ENCODE peak calls at places on chromosomes 11 and 22, in nine cellular contexts. One of them, this sample, is unnamed.

GRCh38 chr22:28013611-28014010 is 94.6 kb upstream of the PITPNB start:
- DNase-seq in Kasumi-1: no peak
- DNase-seq in posterior cingulate gyrus: peak; percentile 59
- DNase-seq in dorsolateral prefrontal cortex: no peak
- DNase-seq in activated naive CD4-positive, alpha-beta T cell treated with Interleukin-2 at 50 U/mL for 16 hours: no peak
- DNase-seq in cardiac fibroblast: no peak
- DNase-seq in NCI-H146: no peak
- DNase-seq in SK-MEL-5: no peak
- DNase-seq in GM20000: no peak
- DNase-seq in this sample: no peak

GRCh38 chr11:117678651-117679407 is 118.2 kb downstream of the DSCAML1 start:
- DNase-seq in activated naive CD4-positive, alpha-beta T cell treated with Interleukin-2 at 50 U/mL for 16 hours: no peak
- DNase-seq in GM20000: no peak
- DNase-seq in dorsolateral prefrontal cortex: peak; percentile 62
- DNase-seq in posterior cingulate gyrus: peak; percentile 94
- DNase-seq in SK-MEL-5: no peak
- DNase-seq in NCI-H146: no peak
- DNase-seq in Kasumi-1: no peak
- DNase-seq in cardiac fibroblast: no peak
- DNase-seq in this sample: no peak

GRCh38 chr22:48826546-48826945 is 1001.1 kb downstream of the BRD1 start:
- DNase-seq in Kasumi-1: no peak
- DNase-seq in SK-MEL-5: no peak
- DNase-seq in cardiac fibroblast: no peak
- DNase-seq in posterior cingulate gyrus: peak; percentile 62
- DNase-seq in GM20000: no peak
- DNase-seq in dorsolateral prefrontal cortex: no peak
- DNase-seq in NCI-H146: peak; percentile 28
- DNase-seq in activated naive CD4-positive, alpha-beta T cell treated with Interleukin-2 at 50 U/mL for 16 hours: no peak
- DNase-seq in this sample: no peak

GRCh38 chr22:44304354-44304753 is 8.4 kb downstream of the SHISAL1 start:
- DNase-seq in GM20000: no peak
- DNase-seq in cardiac fibroblast: peak; percentile 18
- DNase-seq in posterior cingulate gyrus: no peak
- DNase-seq in NCI-H146: no peak
- DNase-seq in SK-MEL-5: peak; percentile 51
- DNase-seq in activated naive CD4-positive, alpha-beta T cell treated with Interleukin-2 at 50 U/mL for 16 hours: no peak
- DNase-seq in Kasumi-1: no peak
- DNase-seq in dorsolateral prefrontal cortex: no peak
- DNase-seq in this sample: no peak

GRCh38 chr22:32971252-32971651 is 86.9 kb downstream of the SYN3 start:
- DNase-seq in GM20000: no peak
- DNase-seq in SK-MEL-5: no peak
- DNase-seq in Kasumi-1: no peak
- DNase-seq in dorsolateral prefrontal cortex: no peak
- DNase-seq in cardiac fibroblast: no peak
- DNase-seq in activated naive CD4-positive, alpha-beta T cell treated with Interleukin-2 at 50 U/mL for 16 hours: no peak
- DNase-seq in posterior cingulate gyrus: no peak
- DNase-seq in NCI-H146: peak; percentile 55
- DNase-seq in this sample: no peak

GRCh38 chr11:73921180-73921579 is 29.6 kb upstream of the DNAJB13 start:
- DNase-seq in SK-MEL-5: no peak
- DNase-seq in NCI-H146: no peak
- DNase-seq in dorsolateral prefrontal cortex: no peak
- DNase-seq in activated naive CD4-positive, alpha-beta T cell treated with Interleukin-2 at 50 U/mL for 16 hours: no peak
- DNase-seq in GM20000: no peak
- DNase-seq in Kasumi-1: no peak
- DNase-seq in cardiac fibroblast: no peak
- DNase-seq in posterior cingulate gyrus: no peak
- DNase-seq in this sample: no peak

GRCh38 chr11:19382131-19382611 is 141.4 kb upstream of the E2F8 start:
- DNase-seq in Kasumi-1: no peak
- DNase-seq in SK-MEL-5: no peak
- DNase-seq in dorsolateral prefrontal cortex: peak; percentile 72
- DNase-seq in GM20000: no peak
- DNase-seq in cardiac fibroblast: peak; percentile 27
- DNase-seq in activated naive CD4-positive, alpha-beta T cell treated with Interleukin-2 at 50 U/mL for 16 hours: no peak
- DNase-seq in posterior cingulate gyrus: peak; percentile 93
- DNase-seq in NCI-H146: no peak
- DNase-seq in this sample: no peak

GRCh38 chr11:79600747-79601146 is 159.9 kb upstream of the TENM4 start:
- DNase-seq in cardiac fibroblast: no peak
- DNase-seq in posterior cingulate gyrus: no peak
- DNase-seq in NCI-H146: no peak
- DNase-seq in activated naive CD4-positive, alpha-beta T cell treated with Interleukin-2 at 50 U/mL for 16 hours: no peak
- DNase-seq in dorsolateral prefrontal cortex: no peak
- DNase-seq in Kasumi-1: no peak
- DNase-seq in GM20000: no peak
- DNase-seq in SK-MEL-5: no peak
- DNase-seq in this sample: no peak

GRCh38 chr22:26561756-26562417 is 28.0 kb downstream of the TPST2 start:
- DNase-seq in cardiac fibroblast: no peak
- DNase-seq in NCI-H146: no peak
- DNase-seq in SK-MEL-5: no peak
- DNase-seq in activated naive CD4-positive, alpha-beta T cell treated with Interleukin-2 at 50 U/mL for 16 hours: no peak
- DNase-seq in posterior cingulate gyrus: peak; percentile 91
- DNase-seq in Kasumi-1: no peak
- DNase-seq in GM20000: no peak
- DNase-seq in dorsolateral prefrontal cortex: peak; percentile 60
- DNase-seq in this sample: no peak

GRCh38 chr11:128342511-128343133 is 244.7 kb downstream of the ETS1 start:
- DNase-seq in dorsolateral prefrontal cortex: no peak
- DNase-seq in posterior cingulate gyrus: peak; percentile 63
- DNase-seq in Kasumi-1: peak; percentile 52
- DNase-seq in SK-MEL-5: no peak
- DNase-seq in activated naive CD4-positive, alpha-beta T cell treated with Interleukin-2 at 50 U/mL for 16 hours: peak; percentile 74
- DNase-seq in NCI-H146: peak; percentile 94
- DNase-seq in cardiac fibroblast: peak; percentile 97
- DNase-seq in GM20000: peak; percentile 35
- DNase-seq in this sample: no peak

GRCh38 chr11:116963813-116964212 is 126.4 kb upstream of the APOA1 start:
- DNase-seq in Kasumi-1: no peak
- DNase-seq in posterior cingulate gyrus: no peak
- DNase-seq in NCI-H146: no peak
- DNase-seq in cardiac fibroblast: no peak
- DNase-seq in SK-MEL-5: no peak
- DNase-seq in activated naive CD4-positive, alpha-beta T cell treated with Interleukin-2 at 50 U/mL for 16 hours: no peak
- DNase-seq in dorsolateral prefrontal cortex: no peak
- DNase-seq in GM20000: no peak
- DNase-seq in this sample: no peak

GRCh38 chr22:40826984-40827741 is 8.0 kb upstream of the SLC25A17 start:
- DNase-seq in SK-MEL-5: no peak
- DNase-seq in NCI-H146: no peak
- DNase-seq in GM20000: no peak
- DNase-seq in cardiac fibroblast: no peak
- DNase-seq in Kasumi-1: no peak
- DNase-seq in activated naive CD4-positive, alpha-beta T cell treated with Interleukin-2 at 50 U/mL for 16 hours: no peak
- DNase-seq in dorsolateral prefrontal cortex: no peak
- DNase-seq in posterior cingulate gyrus: no peak
- DNase-seq in this sample: no peak

GRCh38 chr11:76810151-76810853 is 27.1 kb downstream of the TSKU start:
- DNase-seq in GM20000: no peak
- DNase-seq in activated naive CD4-positive, alpha-beta T cell treated with Interleukin-2 at 50 U/mL for 16 hours: peak; percentile 45
- DNase-seq in NCI-H146: no peak
- DNase-seq in dorsolateral prefrontal cortex: peak; percentile 39
- DNase-seq in Kasumi-1: peak; percentile 50
- DNase-seq in cardiac fibroblast: peak; percentile 60
- DNase-seq in SK-MEL-5: peak; percentile 55
- DNase-seq in posterior cingulate gyrus: no peak
- DNase-seq in this sample: peak; percentile 96

GRCh38 chr22:38110863-38111852 is 674 bp upstream of the BAIAP2L2 start:
- DNase-seq in SK-MEL-5: no peak
- DNase-seq in posterior cingulate gyrus: peak; percentile 66
- DNase-seq in Kasumi-1: no peak
- DNase-seq in dorsolateral prefrontal cortex: no peak
- DNase-seq in NCI-H146: no peak
- DNase-seq in activated naive CD4-positive, alpha-beta T cell treated with Interleukin-2 at 50 U/mL for 16 hours: no peak
- DNase-seq in cardiac fibroblast: no peak
- DNase-seq in GM20000: no peak
- DNase-seq in this sample: no peak

GRCh38 chr11:12938590-12939247 is 70.4 kb upstream of the RASSF10 start:
- DNase-seq in GM20000: no peak
- DNase-seq in Kasumi-1: no peak
- DNase-seq in NCI-H146: no peak
- DNase-seq in posterior cingulate gyrus: no peak
- DNase-seq in SK-MEL-5: no peak
- DNase-seq in cardiac fibroblast: no peak
- DNase-seq in activated naive CD4-positive, alpha-beta T cell treated with Interleukin-2 at 50 U/mL for 16 hours: no peak
- DNase-seq in dorsolateral prefrontal cortex: no peak
- DNase-seq in this sample: no peak

GRCh38 chr11:131618203-131618602 is 247.8 kb downstream of the NTM start:
- DNase-seq in posterior cingulate gyrus: no peak
- DNase-seq in GM20000: no peak
- DNase-seq in SK-MEL-5: no peak
- DNase-seq in dorsolateral prefrontal cortex: no peak
- DNase-seq in NCI-H146: no peak
- DNase-seq in Kasumi-1: no peak
- DNase-seq in cardiac fibroblast: peak; percentile 13
- DNase-seq in activated naive CD4-positive, alpha-beta T cell treated with Interleukin-2 at 50 U/mL for 16 hours: no peak
- DNase-seq in this sample: no peak

GRCh38 chr11:22558638-22559037 is 67.0 kb downstream of the FANCF start:
- DNase-seq in activated naive CD4-positive, alpha-beta T cell treated with Interleukin-2 at 50 U/mL for 16 hours: no peak
- DNase-seq in dorsolateral prefrontal cortex: no peak
- DNase-seq in NCI-H146: no peak
- DNase-seq in GM20000: no peak
- DNase-seq in cardiac fibroblast: peak; percentile 35
- DNase-seq in posterior cingulate gyrus: no peak
- DNase-seq in SK-MEL-5: no peak
- DNase-seq in Kasumi-1: no peak
- DNase-seq in this sample: peak; percentile 26

GRCh38 chr11:116310215-116310614 is 462.6 kb downstream of the BUD13 start:
- DNase-seq in cardiac fibroblast: no peak
- DNase-seq in activated naive CD4-positive, alpha-beta T cell treated with Interleukin-2 at 50 U/mL for 16 hours: no peak
- DNase-seq in NCI-H146: no peak
- DNase-seq in posterior cingulate gyrus: no peak
- DNase-seq in dorsolateral prefrontal cortex: no peak
- DNase-seq in SK-MEL-5: no peak
- DNase-seq in GM20000: no peak
- DNase-seq in Kasumi-1: no peak
- DNase-seq in this sample: no peak

GRCh38 chr11:29260939-29261705 is 755.7 kb downstream of the KCNA4 start:
- DNase-seq in Kasumi-1: no peak
- DNase-seq in activated naive CD4-positive, alpha-beta T cell treated with Interleukin-2 at 50 U/mL for 16 hours: no peak
- DNase-seq in GM20000: no peak
- DNase-seq in cardiac fibroblast: peak; percentile 79
- DNase-seq in SK-MEL-5: no peak
- DNase-seq in NCI-H146: no peak
- DNase-seq in posterior cingulate gyrus: no peak
- DNase-seq in dorsolateral prefrontal cortex: no peak
- DNase-seq in this sample: no peak

GRCh38 chr22:27788889-27789288 is 12.7 kb downstream of the MN1 start:
- DNase-seq in SK-MEL-5: no peak
- DNase-seq in posterior cingulate gyrus: no peak
- DNase-seq in Kasumi-1: no peak
- DNase-seq in GM20000: no peak
- DNase-seq in cardiac fibroblast: no peak
- DNase-seq in dorsolateral prefrontal cortex: no peak
- DNase-seq in activated naive CD4-positive, alpha-beta T cell treated with Interleukin-2 at 50 U/mL for 16 hours: no peak
- DNase-seq in NCI-H146: no peak
- DNase-seq in this sample: no peak

GRCh38 chr22:20615021-20615420 is 107.6 kb downstream of the MED15 start:
- DNase-seq in dorsolateral prefrontal cortex: no peak
- DNase-seq in activated naive CD4-positive, alpha-beta T cell treated with Interleukin-2 at 50 U/mL for 16 hours: no peak
- DNase-seq in cardiac fibroblast: no peak
- DNase-seq in NCI-H146: no peak
- DNase-seq in posterior cingulate gyrus: no peak
- DNase-seq in GM20000: no peak
- DNase-seq in SK-MEL-5: peak; percentile 56
- DNase-seq in Kasumi-1: no peak
- DNase-seq in this sample: peak; percentile 86

GRCh38 chr11:65425971-65426838 is 3.6 kb downstream of the NEAT1 start:
- DNase-seq in SK-MEL-5: peak; percentile 72
- DNase-seq in Kasumi-1: peak; percentile 98
- DNase-seq in NCI-H146: no peak
- DNase-seq in dorsolateral prefrontal cortex: no peak
- DNase-seq in activated naive CD4-positive, alpha-beta T cell treated with Interleukin-2 at 50 U/mL for 16 hours: peak; percentile 37
- DNase-seq in cardiac fibroblast: peak; percentile 88
- DNase-seq in posterior cingulate gyrus: no peak
- DNase-seq in GM20000: peak; percentile 68
- DNase-seq in this sample: peak; percentile 92